ENCODE peak calls at places on chromosomes 11 and 22, in ten cellular contexts. One of them, this sample, is unnamed.

GRCh38 chr22:47367993-47368945 is 605.8 kb downstream of the TBC1D22A start:
- DNase-seq in mesendoderm: no peak
- DNase-seq in GM23248: no peak
- DNase-seq in cardiac fibroblast: no peak
- DNase-seq in transverse colon: no peak
- DNase-seq in ascending aorta: peak; percentile 50
- DNase-seq in ovary: peak; percentile 2
- DNase-seq in Jurkat, Clone E6-1: no peak
- DNase-seq in kidney: no peak
- DNase-seq in PC-9: no peak
- DNase-seq in this sample: no peak

GRCh38 chr22:20089977-20090729 is 10.1 kb downstream of the DGCR8 start:
- DNase-seq in ascending aorta: no peak
- DNase-seq in mesendoderm: no peak
- DNase-seq in transverse colon: no peak
- DNase-seq in ovary: no peak
- DNase-seq in cardiac fibroblast: peak; percentile 40
- DNase-seq in Jurkat, Clone E6-1: no peak
- DNase-seq in GM23248: peak; percentile 76
- DNase-seq in PC-9: no peak
- DNase-seq in kidney: peak; percentile 39
- DNase-seq in this sample: no peak

GRCh38 chr11:108218912-108219783 is 3.3 kb downstream of the NPAT start:
- DNase-seq in kidney: no peak
- DNase-seq in ascending aorta: no peak
- DNase-seq in GM23248: no peak
- DNase-seq in transverse colon: no peak
- DNase-seq in mesendoderm: peak; percentile 84
- DNase-seq in Jurkat, Clone E6-1: no peak
- DNase-seq in PC-9: no peak
- DNase-seq in cardiac fibroblast: no peak
- DNase-seq in ovary: no peak
- DNase-seq in this sample: no peak

GRCh38 chr11:101436511-101437142 is 147.2 kb downstream of the TRPC6 start:
- DNase-seq in cardiac fibroblast: peak; percentile 67
- DNase-seq in Jurkat, Clone E6-1: peak; percentile 42
- DNase-seq in transverse colon: peak; percentile 34
- DNase-seq in GM23248: peak; percentile 58
- DNase-seq in ascending aorta: peak; percentile 65
- DNase-seq in ovary: peak; percentile 67
- DNase-seq in mesendoderm: peak; percentile 80
- DNase-seq in PC-9: no peak
- DNase-seq in kidney: no peak
- DNase-seq in this sample: peak; percentile 56

GRCh38 chr11:133999355-133999754 is 42.6 kb upstream of the IGSF9B start:
- DNase-seq in PC-9: no peak
- DNase-seq in cardiac fibroblast: no peak
- DNase-seq in ascending aorta: no peak
- DNase-seq in transverse colon: no peak
- DNase-seq in GM23248: no peak
- DNase-seq in ovary: no peak
- DNase-seq in mesendoderm: no peak
- DNase-seq in kidney: no peak
- DNase-seq in Jurkat, Clone E6-1: no peak
- DNase-seq in this sample: no peak

GRCh38 chr11:37788141-37788877 is 1190.3 kb upstream of the RAG2 start:
- DNase-seq in PC-9: no peak
- DNase-seq in kidney: no peak
- DNase-seq in cardiac fibroblast: peak; percentile 95
- DNase-seq in GM23248: no peak
- DNase-seq in Jurkat, Clone E6-1: no peak
- DNase-seq in ascending aorta: no peak
- DNase-seq in ovary: no peak
- DNase-seq in mesendoderm: peak; percentile 3
- DNase-seq in transverse colon: no peak
- DNase-seq in this sample: no peak

GRCh38 chr22:36879775-36880174 is 19.0 kb downstream of the NCF4 start:
- DNase-seq in PC-9: no peak
- DNase-seq in ascending aorta: no peak
- DNase-seq in Jurkat, Clone E6-1: no peak
- DNase-seq in ovary: no peak
- DNase-seq in transverse colon: no peak
- DNase-seq in GM23248: peak; percentile 88
- DNase-seq in cardiac fibroblast: no peak
- DNase-seq in kidney: no peak
- DNase-seq in mesendoderm: no peak
- DNase-seq in this sample: no peak

GRCh38 chr22:47599753-47600152 is 837.3 kb downstream of the TBC1D22A start:
- DNase-seq in kidney: no peak
- DNase-seq in PC-9: no peak
- DNase-seq in ascending aorta: no peak
- DNase-seq in mesendoderm: no peak
- DNase-seq in transverse colon: no peak
- DNase-seq in cardiac fibroblast: no peak
- DNase-seq in ovary: no peak
- DNase-seq in GM23248: no peak
- DNase-seq in Jurkat, Clone E6-1: no peak
- DNase-seq in this sample: no peak

GRCh38 chr11:122354029-122354697 is 238.1 kb upstream of the BLID start:
- DNase-seq in ascending aorta: no peak
- DNase-seq in GM23248: peak; percentile 67
- DNase-seq in Jurkat, Clone E6-1: no peak
- DNase-seq in kidney: no peak
- DNase-seq in ovary: no peak
- DNase-seq in transverse colon: no peak
- DNase-seq in PC-9: no peak
- DNase-seq in cardiac fibroblast: no peak
- DNase-seq in mesendoderm: no peak
- DNase-seq in this sample: no peak

GRCh38 chr11:69106124-69106811 is 49.5 kb upstream of the SMIM38 start:
- DNase-seq in ascending aorta: no peak
- DNase-seq in cardiac fibroblast: no peak
- DNase-seq in ovary: no peak
- DNase-seq in kidney: peak; percentile 65
- DNase-seq in Jurkat, Clone E6-1: no peak
- DNase-seq in PC-9: peak; percentile 95
- DNase-seq in transverse colon: no peak
- DNase-seq in GM23248: no peak
- DNase-seq in mesendoderm: no peak
- DNase-seq in this sample: no peak

GRCh38 chr22:38338772-38339379 is 21.6 kb upstream of the CSNK1E start:
- DNase-seq in PC-9: no peak
- DNase-seq in Jurkat, Clone E6-1: no peak
- DNase-seq in cardiac fibroblast: no peak
- DNase-seq in ascending aorta: peak; percentile 33
- DNase-seq in ovary: peak; percentile 9
- DNase-seq in transverse colon: peak; percentile 1
- DNase-seq in mesendoderm: peak; percentile 48
- DNase-seq in kidney: peak; percentile 26
- DNase-seq in GM23248: no peak
- DNase-seq in this sample: no peak

GRCh38 chr11:65121447-65121864 is 478 bp downstream of the FAU start:
- DNase-seq in Jurkat, Clone E6-1: no peak
- DNase-seq in ascending aorta: peak; percentile 66
- DNase-seq in ovary: no peak
- DNase-seq in cardiac fibroblast: peak; percentile 11
- DNase-seq in transverse colon: peak; percentile 57
- DNase-seq in GM23248: peak; percentile 61
- DNase-seq in kidney: peak; percentile 70
- DNase-seq in PC-9: no peak
- DNase-seq in mesendoderm: peak; percentile 51
- DNase-seq in this sample: no peak

GRCh38 chr11:119026970-119027369 is 3.7 kb downstream of the SLC37A4 start:
- DNase-seq in transverse colon: no peak
- DNase-seq in mesendoderm: no peak
- DNase-seq in ovary: no peak
- DNase-seq in GM23248: no peak
- DNase-seq in ascending aorta: no peak
- DNase-seq in kidney: no peak
- DNase-seq in Jurkat, Clone E6-1: no peak
- DNase-seq in PC-9: no peak
- DNase-seq in cardiac fibroblast: no peak
- DNase-seq in this sample: no peak

DNA sequence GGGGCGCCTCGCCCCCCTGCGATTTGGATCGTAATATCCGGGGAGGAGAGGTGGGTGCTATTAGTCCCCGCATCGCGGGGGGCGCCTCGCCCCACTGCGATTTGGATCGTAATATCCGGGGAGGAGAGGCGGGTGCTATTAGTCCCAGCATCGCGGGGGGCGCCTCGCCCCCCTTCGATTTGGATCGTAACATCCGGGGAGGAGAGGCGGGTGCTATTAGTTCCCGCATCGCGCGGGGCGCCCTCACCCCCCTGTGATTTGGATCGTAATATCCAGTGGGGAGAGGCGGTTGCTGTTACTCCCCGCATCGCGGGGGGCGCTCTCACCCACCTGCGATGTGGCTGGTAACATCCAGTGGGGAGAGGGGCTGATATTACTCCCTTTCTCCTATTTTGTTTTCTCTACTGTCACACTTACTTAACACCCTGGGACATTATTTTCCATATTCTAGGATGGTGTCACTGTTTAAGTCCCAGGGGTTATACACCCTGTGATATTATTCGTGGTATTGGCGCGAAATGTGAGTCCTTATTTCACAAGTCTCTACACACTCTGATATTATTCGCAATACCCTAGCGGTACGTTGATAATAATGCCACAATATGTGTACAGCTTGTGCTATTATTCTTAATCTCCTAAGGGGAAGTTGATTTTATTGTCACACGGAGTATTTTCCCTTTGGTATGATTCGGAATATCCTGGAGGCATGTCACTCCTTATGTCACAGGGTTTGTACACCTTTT is 57.8 kb upstream of the ALDH3B2 start:
- DNase-seq in Jurkat, Clone E6-1: peak; percentile 85
- DNase-seq in cardiac fibroblast: no peak
- DNase-seq in ascending aorta: no peak
- DNase-seq in ovary: no peak
- DNase-seq in transverse colon: no peak
- DNase-seq in PC-9: no peak
- DNase-seq in kidney: no peak
- DNase-seq in GM23248: peak; percentile 7
- DNase-seq in mesendoderm: peak; percentile 37
- DNase-seq in this sample: no peak
- H3K4me3 ChIP-seq in Jurkat, Clone E6-1: peak overlapping the region; percentile 45
- H3K4me3 ChIP-seq in cardiac fibroblast: no peak overlapping the region
- H3K4me3 ChIP-seq in ascending aorta: no peak overlapping the region
- H3K4me3 ChIP-seq in ovary: no peak overlapping the region
- H3K4me3 ChIP-seq in transverse colon: peak overlapping the region; percentile 17
- H3K4me3 ChIP-seq in PC-9: no peak overlapping the region
- H3K4me3 ChIP-seq in kidney: no peak overlapping the region
- H3K4me3 ChIP-seq in GM23248: no peak overlapping the region
- H3K4me3 ChIP-seq in mesendoderm: no peak overlapping the region
- H3K4me3 ChIP-seq in this sample: no peak overlapping the region

DNA sequence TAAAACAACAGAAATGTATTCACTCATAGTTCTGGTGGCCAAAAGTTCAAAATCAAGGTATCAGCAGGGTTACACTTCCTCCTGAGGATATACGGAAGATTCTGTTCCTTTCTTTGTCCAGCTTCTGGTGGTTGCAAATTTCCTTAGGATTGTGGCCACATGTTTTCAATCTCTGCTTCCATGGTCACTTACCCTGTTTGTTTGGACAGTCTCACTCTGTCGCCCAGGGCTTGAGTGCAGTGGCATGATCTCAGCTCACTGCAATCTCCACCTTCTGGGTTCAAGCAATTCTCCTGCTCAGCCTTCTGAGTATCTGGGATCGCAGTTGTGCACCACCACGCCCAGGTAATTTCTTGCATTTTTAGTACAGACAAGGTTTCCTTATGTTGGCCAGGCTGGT is 534.3 kb downstream of the KCNA4 start:
- DNase-seq in PC-9: no peak
- DNase-seq in ovary: no peak
- DNase-seq in transverse colon: no peak
- DNase-seq in mesendoderm: no peak
- DNase-seq in kidney: no peak
- DNase-seq in Jurkat, Clone E6-1: no peak
- DNase-seq in GM23248: no peak
- DNase-seq in ascending aorta: no peak
- DNase-seq in cardiac fibroblast: no peak
- DNase-seq in this sample: no peak
- H3K4me3 ChIP-seq in PC-9: no peak overlapping the region
- H3K4me3 ChIP-seq in ovary: no peak overlapping the region
- H3K4me3 ChIP-seq in transverse colon: no peak overlapping the region
- H3K4me3 ChIP-seq in mesendoderm: no peak overlapping the region
- H3K4me3 ChIP-seq in kidney: no peak overlapping the region
- H3K4me3 ChIP-seq in Jurkat, Clone E6-1: no peak overlapping the region
- H3K4me3 ChIP-seq in GM23248: no peak overlapping the region
- H3K4me3 ChIP-seq in ascending aorta: no peak overlapping the region
- H3K4me3 ChIP-seq in cardiac fibroblast: no peak overlapping the region
- H3K4me3 ChIP-seq in this sample: no peak overlapping the region

DNA sequence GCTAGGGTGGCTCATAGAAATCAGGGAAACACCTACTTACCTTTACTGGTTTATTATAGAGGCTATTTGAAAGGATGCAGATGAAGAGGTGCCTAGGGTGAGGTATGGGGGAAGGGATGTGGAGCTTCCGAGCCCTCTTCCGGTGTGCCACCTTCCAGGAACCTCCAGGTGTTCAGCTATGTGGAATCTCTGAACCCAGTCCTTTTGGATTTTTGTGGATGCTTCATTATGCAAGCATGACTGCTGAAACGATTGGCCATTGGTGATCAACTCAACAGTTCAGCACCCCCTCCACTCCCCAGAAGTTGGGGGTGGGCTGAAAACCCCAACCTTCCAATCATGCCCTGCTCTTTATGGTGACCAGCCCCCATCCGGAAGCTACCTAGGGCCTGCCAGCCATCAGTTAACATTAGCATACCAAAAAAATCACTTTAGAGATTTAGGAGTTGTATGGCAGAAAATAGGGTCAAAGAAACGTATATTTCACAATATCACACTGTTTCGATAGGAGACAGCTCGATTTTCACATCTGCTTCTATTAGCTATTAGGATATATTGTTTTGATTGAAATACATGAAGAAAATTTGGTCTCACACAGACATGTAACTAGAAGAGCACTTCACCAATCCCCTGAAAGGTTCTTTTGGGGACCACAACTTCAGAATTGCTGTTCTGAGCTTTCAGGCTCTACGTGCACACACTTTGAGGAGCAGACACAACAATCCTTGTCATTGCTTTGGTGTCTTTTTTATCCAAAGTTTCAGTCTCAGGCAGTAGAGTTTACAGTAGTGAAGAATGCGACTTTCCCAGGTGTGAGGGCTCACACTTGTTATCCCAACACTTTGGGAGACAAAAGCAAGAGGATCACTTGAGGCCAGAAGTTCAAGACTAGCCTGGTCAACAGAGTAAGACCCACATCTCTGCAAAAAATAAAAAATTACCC is 3.3 kb upstream of the POLR2G start:
- DNase-seq in transverse colon: no peak
- DNase-seq in kidney: no peak
- DNase-seq in GM23248: no peak
- DNase-seq in mesendoderm: peak; percentile 72
- DNase-seq in ascending aorta: no peak
- DNase-seq in ovary: no peak
- DNase-seq in PC-9: no peak
- DNase-seq in cardiac fibroblast: no peak
- DNase-seq in Jurkat, Clone E6-1: no peak
- DNase-seq in this sample: no peak
- H3K4me3 ChIP-seq in transverse colon: no peak overlapping the region
- H3K4me3 ChIP-seq in kidney: no peak overlapping the region
- H3K4me3 ChIP-seq in GM23248: no peak overlapping the region
- H3K4me3 ChIP-seq in mesendoderm: no peak overlapping the region
- H3K4me3 ChIP-seq in ascending aorta: no peak overlapping the region
- H3K4me3 ChIP-seq in ovary: no peak overlapping the region
- H3K4me3 ChIP-seq in PC-9: no peak overlapping the region
- H3K4me3 ChIP-seq in cardiac fibroblast: no peak overlapping the region
- H3K4me3 ChIP-seq in Jurkat, Clone E6-1: no peak overlapping the region
- H3K4me3 ChIP-seq in this sample: no peak overlapping the region

GRCh38 chr11:46361283-46362145 is 14.3 kb downstream of the DGKZ start:
- DNase-seq in GM23248: peak; percentile 87
- DNase-seq in cardiac fibroblast: peak; percentile 55
- DNase-seq in mesendoderm: no peak
- DNase-seq in Jurkat, Clone E6-1: peak; percentile 85
- DNase-seq in ovary: no peak
- DNase-seq in PC-9: no peak
- DNase-seq in kidney: peak; percentile 90
- DNase-seq in ascending aorta: no peak
- DNase-seq in transverse colon: peak; percentile 56
- DNase-seq in this sample: peak; percentile 88
- H3K4me3 ChIP-seq in GM23248: peak overlapping the region; percentile 42
- H3K4me3 ChIP-seq in cardiac fibroblast: no peak overlapping the region
- H3K4me3 ChIP-seq in mesendoderm: no peak overlapping the region
- H3K4me3 ChIP-seq in Jurkat, Clone E6-1: peak overlapping the region; percentile 81
- H3K4me3 ChIP-seq in ovary: no peak overlapping the region
- H3K4me3 ChIP-seq in PC-9: no peak overlapping the region
- H3K4me3 ChIP-seq in kidney: peak overlapping the region; percentile 21
- H3K4me3 ChIP-seq in ascending aorta: peak overlapping the region; percentile 35
- H3K4me3 ChIP-seq in transverse colon: peak overlapping the region; percentile 24
- H3K4me3 ChIP-seq in this sample: peak overlapping the region; percentile 44